ENCODE peak calls at places on chromosomes 7 and 10, in eight cellular contexts. One of them, this sample, is unnamed.

GRCh38 chr7:12267542-12267941 is 56.4 kb downstream of the TMEM106B start:
- DNase-seq in tibial artery: no peak
- DNase-seq in MCF 10A: no peak
- DNase-seq in NCI-H1417: no peak
- DNase-seq in T-helper 9 cell: no peak
- DNase-seq in HuH-7: no peak
- DNase-seq in CD4-positive, alpha-beta memory T cell: no peak
- DNase-seq in aorta: no peak
- DNase-seq in this sample: no peak

GRCh38 chr10:52775132-52775647 is 2.6 kb upstream of the MBL2 start:
- DNase-seq in tibial artery: no peak
- DNase-seq in MCF 10A: no peak
- DNase-seq in NCI-H1417: no peak
- DNase-seq in T-helper 9 cell: no peak
- DNase-seq in HuH-7: peak
- DNase-seq in CD4-positive, alpha-beta memory T cell: no peak
- DNase-seq in aorta: no peak
- DNase-seq in this sample: no peak

GRCh38 chr7:148505955-148506354 is 84.6 kb upstream of the C7orf33 start:
- DNase-seq in tibial artery: no peak
- DNase-seq in MCF 10A: no peak
- DNase-seq in NCI-H1417: no peak
- DNase-seq in T-helper 9 cell: no peak
- DNase-seq in HuH-7: no peak
- DNase-seq in CD4-positive, alpha-beta memory T cell: no peak
- DNase-seq in aorta: no peak
- DNase-seq in this sample: no peak

GRCh38 chr7:51295435-51296269 is 21.0 kb downstream of the COBL start:
- DNase-seq in tibial artery: no peak
- DNase-seq in MCF 10A: no peak
- DNase-seq in NCI-H1417: no peak
- DNase-seq in T-helper 9 cell: no peak
- DNase-seq in HuH-7: no peak
- DNase-seq in CD4-positive, alpha-beta memory T cell: no peak
- DNase-seq in aorta: no peak
- DNase-seq in this sample: no peak

GRCh38 chr10:121580276-121581116 is 17.7 kb downstream of the FGFR2 start:
- DNase-seq in tibial artery: no peak
- DNase-seq in MCF 10A: no peak
- DNase-seq in NCI-H1417: no peak
- DNase-seq in T-helper 9 cell: no peak
- DNase-seq in HuH-7: no peak
- DNase-seq in CD4-positive, alpha-beta memory T cell: no peak
- DNase-seq in aorta: no peak
- DNase-seq in this sample: no peak

GRCh38 chr10:101031128-101031795 is at the start of the genes PDZD7 and SFXN3:
- DNase-seq in tibial artery: peak
- DNase-seq in MCF 10A: peak
- DNase-seq in NCI-H1417: peak
- DNase-seq in T-helper 9 cell: peak
- DNase-seq in HuH-7: peak
- DNase-seq in CD4-positive, alpha-beta memory T cell: peak
- DNase-seq in aorta: peak
- DNase-seq in this sample: peak

GRCh38 chr7:107048783-107049418 is 4.4 kb downstream of the PRKAR2B start:
- DNase-seq in tibial artery: no peak
- DNase-seq in MCF 10A: no peak
- DNase-seq in NCI-H1417: no peak
- DNase-seq in T-helper 9 cell: no peak
- DNase-seq in HuH-7: no peak
- DNase-seq in CD4-positive, alpha-beta memory T cell: no peak
- DNase-seq in aorta: no peak
- DNase-seq in this sample: peak

GRCh38 chr7:105675873-105676484 is 94.7 kb upstream of the EFCAB10 start:
- DNase-seq in tibial artery: no peak
- DNase-seq in MCF 10A: no peak
- DNase-seq in NCI-H1417: peak
- DNase-seq in T-helper 9 cell: peak
- DNase-seq in HuH-7: no peak
- DNase-seq in CD4-positive, alpha-beta memory T cell: peak
- DNase-seq in aorta: no peak
- DNase-seq in this sample: no peak

GRCh38 chr10:48948631-48949030 is 9.0 kb upstream of the LRRC18 start:
- DNase-seq in tibial artery: no peak
- DNase-seq in MCF 10A: no peak
- DNase-seq in NCI-H1417: peak
- DNase-seq in T-helper 9 cell: no peak
- DNase-seq in HuH-7: no peak
- DNase-seq in CD4-positive, alpha-beta memory T cell: no peak
- DNase-seq in aorta: no peak
- DNase-seq in this sample: no peak

GRCh38 chr7:81527651-81528050 is 242.2 kb downstream of the HGF start:
- DNase-seq in tibial artery: no peak
- DNase-seq in MCF 10A: peak
- DNase-seq in NCI-H1417: no peak
- DNase-seq in T-helper 9 cell: no peak
- DNase-seq in HuH-7: peak
- DNase-seq in CD4-positive, alpha-beta memory T cell: no peak
- DNase-seq in aorta: no peak
- DNase-seq in this sample: no peak

GRCh38 chr7:36387437-36388345 is 2.0 kb upstream of the ANLN start:
- DNase-seq in tibial artery: no peak
- DNase-seq in MCF 10A: peak
- DNase-seq in NCI-H1417: no peak
- DNase-seq in T-helper 9 cell: no peak
- DNase-seq in HuH-7: no peak
- DNase-seq in CD4-positive, alpha-beta memory T cell: no peak
- DNase-seq in aorta: no peak
- DNase-seq in this sample: no peak

GRCh38 chr10:51369903-51370302 is 295.6 kb downstream of the PRKG1 start:
- DNase-seq in tibial artery: no peak
- DNase-seq in MCF 10A: peak
- DNase-seq in NCI-H1417: no peak
- DNase-seq in T-helper 9 cell: no peak
- DNase-seq in HuH-7: no peak
- DNase-seq in CD4-positive, alpha-beta memory T cell: no peak
- DNase-seq in aorta: no peak
- DNase-seq in this sample: peak

GRCh38 chr10:90915141-90916075 is 5.5 kb downstream of the ANKRD1 start:
- DNase-seq in tibial artery: no peak
- DNase-seq in MCF 10A: no peak
- DNase-seq in NCI-H1417: no peak
- DNase-seq in T-helper 9 cell: no peak
- DNase-seq in HuH-7: no peak
- DNase-seq in CD4-positive, alpha-beta memory T cell: no peak
- DNase-seq in aorta: no peak
- DNase-seq in this sample: no peak

GRCh38 chr7:5420841-5421625 is 2.6 kb downstream of the TNRC18 start:
- DNase-seq in tibial artery: no peak
- DNase-seq in MCF 10A: peak
- DNase-seq in NCI-H1417: peak
- DNase-seq in T-helper 9 cell: no peak
- DNase-seq in HuH-7: no peak
- DNase-seq in CD4-positive, alpha-beta memory T cell: no peak
- DNase-seq in aorta: no peak
- DNase-seq in this sample: no peak

GRCh38 chr10:100669616-100670015 is 75.8 kb upstream of the PAX2 start:
- DNase-seq in tibial artery: no peak
- DNase-seq in MCF 10A: no peak
- DNase-seq in NCI-H1417: no peak
- DNase-seq in T-helper 9 cell: no peak
- DNase-seq in HuH-7: no peak
- DNase-seq in CD4-positive, alpha-beta memory T cell: no peak
- DNase-seq in aorta: no peak
- DNase-seq in this sample: no peak

GRCh38 chr7:150979706-150980390 is 1.7 kb upstream of the KCNH2 start:
- DNase-seq in tibial artery: no peak
- DNase-seq in MCF 10A: no peak
- DNase-seq in NCI-H1417: no peak
- DNase-seq in T-helper 9 cell: no peak
- DNase-seq in HuH-7: no peak
- DNase-seq in CD4-positive, alpha-beta memory T cell: peak
- DNase-seq in aorta: no peak
- DNase-seq in this sample: no peak

GRCh38 chr10:84540022-84540616 is 211.7 kb downstream of the CCSER2 start:
- DNase-seq in tibial artery: no peak
- DNase-seq in MCF 10A: peak
- DNase-seq in NCI-H1417: no peak
- DNase-seq in T-helper 9 cell: no peak
- DNase-seq in HuH-7: no peak
- DNase-seq in CD4-positive, alpha-beta memory T cell: no peak
- DNase-seq in aorta: no peak
- DNase-seq in this sample: peak

GRCh38 chr10:96577037-96577436 is 9.8 kb downstream of the TM9SF3 start:
- DNase-seq in tibial artery: no peak
- DNase-seq in MCF 10A: no peak
- DNase-seq in NCI-H1417: no peak
- DNase-seq in T-helper 9 cell: no peak
- DNase-seq in HuH-7: no peak
- DNase-seq in CD4-positive, alpha-beta memory T cell: no peak
- DNase-seq in aorta: no peak
- DNase-seq in this sample: no peak

GRCh38 chr10:34091796-34092195 is 723.3 kb downstream of the PARD3 start:
- DNase-seq in tibial artery: no peak
- DNase-seq in MCF 10A: no peak
- DNase-seq in NCI-H1417: no peak
- DNase-seq in T-helper 9 cell: no peak
- DNase-seq in HuH-7: no peak
- DNase-seq in CD4-positive, alpha-beta memory T cell: no peak
- DNase-seq in aorta: no peak
- DNase-seq in this sample: no peak

GRCh38 chr7:12212051-12212485 is 974 bp downstream of the TMEM106B start:
- DNase-seq in tibial artery: no peak
- DNase-seq in MCF 10A: peak
- DNase-seq in NCI-H1417: peak
- DNase-seq in T-helper 9 cell: no peak
- DNase-seq in HuH-7: no peak
- DNase-seq in CD4-positive, alpha-beta memory T cell: peak
- DNase-seq in aorta: no peak
- DNase-seq in this sample: peak

GRCh38 chr7:7829667-7830066 is 111.3 kb upstream of the RPA3 start:
- DNase-seq in tibial artery: no peak
- DNase-seq in MCF 10A: peak
- DNase-seq in NCI-H1417: no peak
- DNase-seq in T-helper 9 cell: no peak
- DNase-seq in HuH-7: no peak
- DNase-seq in CD4-positive, alpha-beta memory T cell: no peak
- DNase-seq in aorta: no peak
- DNase-seq in this sample: no peak

GRCh38 chr10:72730462-72730861 is 38.5 kb downstream of the MCU start:
- DNase-seq in tibial artery: no peak
- DNase-seq in MCF 10A: no peak
- DNase-seq in NCI-H1417: no peak
- DNase-seq in T-helper 9 cell: no peak
- DNase-seq in HuH-7: no peak
- DNase-seq in CD4-positive, alpha-beta memory T cell: no peak
- DNase-seq in aorta: no peak
- DNase-seq in this sample: peak

GRCh38 chr7:134293029-134293740 is 23.5 kb downstream of the SLC35B4 start:
- DNase-seq in tibial artery: peak
- DNase-seq in MCF 10A: no peak
- DNase-seq in NCI-H1417: no peak
- DNase-seq in T-helper 9 cell: no peak
- DNase-seq in HuH-7: no peak
- DNase-seq in CD4-positive, alpha-beta memory T cell: no peak
- DNase-seq in aorta: peak
- DNase-seq in this sample: no peak

GRCh38 chr10:127468632-127469031 is 80.5 kb upstream of the NPS start:
- DNase-seq in tibial artery: no peak
- DNase-seq in MCF 10A: no peak
- DNase-seq in NCI-H1417: no peak
- DNase-seq in T-helper 9 cell: no peak
- DNase-seq in HuH-7: no peak
- DNase-seq in CD4-positive, alpha-beta memory T cell: no peak
- DNase-seq in aorta: no peak
- DNase-seq in this sample: no peak

GRCh38 chr10:23065549-23065948 is 29.8 kb upstream of the MSRB2 start:
- DNase-seq in tibial artery: peak
- DNase-seq in MCF 10A: peak
- DNase-seq in NCI-H1417: no peak
- DNase-seq in T-helper 9 cell: no peak
- DNase-seq in HuH-7: no peak
- DNase-seq in CD4-positive, alpha-beta memory T cell: no peak
- DNase-seq in aorta: peak
- DNase-seq in this sample: peak

GRCh38 chr7:99368750-99369389 is 5.7 kb upstream of the ARPC1B start:
- DNase-seq in tibial artery: no peak
- DNase-seq in MCF 10A: no peak
- DNase-seq in NCI-H1417: no peak
- DNase-seq in T-helper 9 cell: no peak
- DNase-seq in HuH-7: no peak
- DNase-seq in CD4-positive, alpha-beta memory T cell: no peak
- DNase-seq in aorta: no peak
- DNase-seq in this sample: no peak

GRCh38 chr10:28429045-28429444 is 103.9 kb upstream of the WAC start:
- DNase-seq in tibial artery: no peak
- DNase-seq in MCF 10A: no peak
- DNase-seq in NCI-H1417: no peak
- DNase-seq in T-helper 9 cell: no peak
- DNase-seq in HuH-7: no peak
- DNase-seq in CD4-positive, alpha-beta memory T cell: no peak
- DNase-seq in aorta: no peak
- DNase-seq in this sample: no peak

GRCh38 chr10:46096426-46096825 is 50.4 kb upstream of the MSMB start:
- DNase-seq in tibial artery: no peak
- DNase-seq in MCF 10A: no peak
- DNase-seq in NCI-H1417: no peak
- DNase-seq in T-helper 9 cell: no peak
- DNase-seq in HuH-7: no peak
- DNase-seq in CD4-positive, alpha-beta memory T cell: no peak
- DNase-seq in aorta: no peak
- DNase-seq in this sample: no peak

GRCh38 chr7:111746950-111747349 is 184.7 kb upstream of the IMMP2L start:
- DNase-seq in tibial artery: no peak
- DNase-seq in MCF 10A: no peak
- DNase-seq in NCI-H1417: peak
- DNase-seq in T-helper 9 cell: no peak
- DNase-seq in HuH-7: no peak
- DNase-seq in CD4-positive, alpha-beta memory T cell: no peak
- DNase-seq in aorta: no peak
- DNase-seq in this sample: no peak

GRCh38 chr10:131070856-131071255 is 240.7 kb downstream of the TCERG1L start:
- DNase-seq in tibial artery: peak
- DNase-seq in MCF 10A: no peak
- DNase-seq in NCI-H1417: no peak
- DNase-seq in T-helper 9 cell: no peak
- DNase-seq in HuH-7: no peak
- DNase-seq in CD4-positive, alpha-beta memory T cell: no peak
- DNase-seq in aorta: no peak
- DNase-seq in this sample: no peak

GRCh38 chr10:49568235-49568634 is 29.3 kb upstream of the ERCC6 start:
- DNase-seq in tibial artery: no peak
- DNase-seq in MCF 10A: peak
- DNase-seq in NCI-H1417: no peak
- DNase-seq in T-helper 9 cell: no peak
- DNase-seq in HuH-7: no peak
- DNase-seq in CD4-positive, alpha-beta memory T cell: no peak
- DNase-seq in aorta: peak
- DNase-seq in this sample: peak

GRCh38 chr7:17971392-17971791 is 31.1 kb upstream of the SNX13 start:
- DNase-seq in tibial artery: no peak
- DNase-seq in MCF 10A: peak
- DNase-seq in NCI-H1417: peak
- DNase-seq in T-helper 9 cell: no peak
- DNase-seq in HuH-7: no peak
- DNase-seq in CD4-positive, alpha-beta memory T cell: no peak
- DNase-seq in aorta: no peak
- DNase-seq in this sample: peak

This sample was measured in adipocyte.